ENCODE peak calls at places on chromosomes 5 and 9, in nine cellular contexts. Y is H4; Z is Right ventricle myocardium superior; M is stimulated activated CD8-positive, alpha-beta memory T cell treated with anti-CD3 and anti-CD28 coated beads, Interleukin-7, amount 100 ng/mL, for 24 hours; P is astrocyte of the spinal cord; T is activated T-helper 1 cell treated with anti-CD3 and anti-CD28 coated beads, Interleukin-2, amount 50 U/mL, for 16 hours; U is tibial nerve; W is Kasumi-1; S is NCI-H69. J is an unnamed sample.

GRCh38 chr9:82127993-82128710 is 139.6 kb downstream of the SPATA31D1 start:
- DNase-seq in S (peak; percentile 78), W (peak; percentile 33), U (no peak), Y (no peak), Z (no peak), P (no peak), M (no peak), T (no peak), J (no peak)

GRCh38 chr9:106019702-106020101 is 325.4 kb downstream of the TMEM38B start:
- DNase-seq in U (no peak), W (no peak), Z (no peak), T (no peak), M (no peak), S (no peak), P (no peak), Y (no peak), J (no peak)

GRCh38 chr9:13324988-13325387 is 45.5 kb upstream of the MPDZ start:
- DNase-seq in Y (no peak), P (peak; percentile 9), T (no peak), S (no peak), M (no peak), W (no peak), U (no peak), Z (no peak), J (no peak)

GRCh38 chr5:146410272-146410671 is 36.9 kb upstream of the TCERG1 start:
- DNase-seq in W (peak; percentile 16), P (no peak), S (no peak), Z (no peak), Y (no peak), M (no peak), T (no peak), U (no peak), J (no peak)

GRCh38 chr9:104604801-104605200 is 626 bp downstream of the OR13C2 start:
- DNase-seq in M (no peak), Y (no peak), T (no peak), S (no peak), P (no peak), W (no peak), U (no peak), Z (no peak), J (no peak)

GRCh38 chr9:105076729-105077128 is 148.8 kb upstream of the ABCA1 start:
- DNase-seq in Y (no peak), M (no peak), U (no peak), S (peak; percentile 58), P (no peak), Z (no peak), W (no peak), T (no peak), J (no peak)

GRCh38 chr5:143693691-143694252 is 118.2 kb upstream of the HMHB1 start:
- DNase-seq in M (no peak), T (no peak), Y (no peak), W (no peak), P (peak; percentile 31), U (no peak), S (no peak), Z (no peak), J (no peak)

GRCh38 chr5:45017568-45017967 is 208.8 kb downstream of the MRPS30 start:
- DNase-seq in P (no peak), Y (no peak), U (no peak), T (no peak), M (no peak), S (no peak), W (no peak), Z (no peak), J (no peak)

GRCh38 chr9:4461434-4461833 is 28.8 kb upstream of the SLC1A1 start:
- DNase-seq in U (no peak), Z (no peak), S (no peak), T (no peak), W (no peak), P (no peak), M (no peak), Y (no peak), J (no peak)

GRCh38 chr5:175290379-175290778 is 153.6 kb downstream of the DRD1 start:
- DNase-seq in S (peak; percentile 2), W (no peak), Z (no peak), U (no peak), P (no peak), M (no peak), Y (no peak), T (no peak), J (no peak)

GRCh38 chr5:31194892-31195291 is 1.4 kb downstream of the CDH6 start:
- DNase-seq in S (peak; percentile 83), W (no peak), U (no peak), Y (no peak), M (no peak), P (peak; percentile 20), T (no peak), Z (no peak), J (no peak)

GRCh38 chr9:3804148-3804547 is 278.3 kb upstream of the RFX3 start:
- DNase-seq in M (no peak), Y (no peak), P (no peak), T (no peak), W (no peak), S (no peak), U (no peak), Z (no peak), J (no peak)

GRCh38 chr5:105917189-105917588 is 1753.5 kb downstream of the EFNA5 start:
- DNase-seq in M (no peak), U (no peak), P (no peak), S (no peak), Z (no peak), Y (no peak), T (no peak), W (no peak), J (no peak)

GRCh38 chr5:132424167-132424935 is 54.8 kb downstream of the SLC22A5 start:
- DNase-seq in U (no peak), S (no peak), Z (no peak), T (no peak), M (no peak), Y (no peak), W (no peak), P (no peak), J (no peak)

GRCh38 chr5:73450672-73451217 is 2.2 kb upstream of the FOXD1 start:
- DNase-seq in M (no peak), T (no peak), P (peak; percentile 51), W (no peak), U (no peak), S (no peak), Y (no peak), Z (no peak), J (no peak)

GRCh38 chr9:87389936-87390335 is 107.7 kb upstream of the DAPK1 start:
- DNase-seq in Y (no peak), T (no peak), Z (no peak), P (no peak), S (no peak), W (no peak), U (no peak), M (no peak), J (no peak)

GRCh38 chr5:30401479-30402058 is 791.9 kb upstream of the CDH6 start:
- DNase-seq in T (no peak), S (peak; percentile 84), P (peak; percentile 68), Z (peak; percentile 46), W (peak; percentile 41), Y (peak; percentile 61), M (no peak), U (peak; percentile 9), J (no peak)

GRCh38 chr5:115170128-115170923 is 618 bp upstream of the TRIM36 start:
- DNase-seq in U (no peak), S (peak; percentile 79), M (no peak), Z (peak; percentile 45), P (no peak), Y (no peak), W (no peak), T (no peak), J (peak; percentile 85)

GRCh38 chr5:171388816-171389168 is 1.1 kb downstream of the NPM1 start:
- DNase-seq in Z (no peak), M (no peak), U (no peak), Y (no peak), W (no peak), S (no peak), T (peak; percentile 13), P (no peak), J (no peak)

GRCh38 chr5:171610686-171611085 is 174.9 kb upstream of the SMIM23 start:
- DNase-seq in W (no peak), T (no peak), S (peak; percentile 28), P (no peak), Z (no peak), M (no peak), Y (no peak), U (no peak), J (no peak)

GRCh38 chr9:82495884-82496777 is 507.6 kb downstream of the SPATA31D1 start:
- DNase-seq in M (no peak), P (no peak), Y (no peak), W (peak; percentile 23), Z (peak; percentile 32), T (no peak), S (peak; percentile 17), U (no peak), J (no peak)

GRCh38 chr9:404229-404628 is 189.6 kb downstream of the DOCK8 start:
- DNase-seq in S (no peak), M (no peak), P (no peak), Z (no peak), Y (no peak), U (no peak), T (no peak), W (no peak), J (no peak)

GRCh38 chr9:35398651-35399335 is 91.1 kb upstream of the RUSC2 start:
- DNase-seq in M (no peak), Z (no peak), T (no peak), S (no peak), W (no peak), P (no peak), Y (no peak), U (no peak), J (peak; percentile 31)

GRCh38 chr5:1703352-1704050 is 96.1 kb downstream of the MRPL36 start:
- DNase-seq in Z (no peak), Y (peak; percentile 2), M (no peak), T (no peak), P (no peak), U (no peak), W (no peak), S (no peak), J (peak; percentile 55)

GRCh38 chr9:124835026-124835501 is 18.2 kb upstream of the WDR38 start:
- DNase-seq in W (no peak), T (no peak), Z (peak; percentile 89), M (no peak), U (peak; percentile 72), Y (peak; percentile 43), S (peak; percentile 94), P (peak; percentile 89), J (no peak)

GRCh38 chr5:179772355-179772754 is 21.4 kb upstream of the LTC4S start:
- DNase-seq in P (no peak), Y (no peak), M (no peak), W (no peak), Z (no peak), U (no peak), T (no peak), S (no peak), J (no peak)

GRCh38 chr5:38257236-38258036 is 923 bp upstream of the EGFLAM start:
- DNase-seq in W (no peak), M (no peak), T (no peak), Y (no peak), Z (no peak), P (no peak), S (peak; percentile 23), U (no peak), J (peak; percentile 60)

GRCh38 chr9:77707696-77708095 is 59.6 kb upstream of the GNA14 start:
- DNase-seq in P (peak; percentile 97), Z (peak; percentile 62), M (no peak), Y (peak; percentile 94), W (no peak), T (no peak), S (no peak), U (peak; percentile 80), J (no peak)

GRCh38 chr5:31664566-31664965 is 25.6 kb downstream of the PDZD2 start:
- DNase-seq in W (no peak), P (peak; percentile 64), T (no peak), S (peak; percentile 37), M (no peak), U (no peak), Z (no peak), Y (peak; percentile 77), J (peak; percentile 75)

GRCh38 chr5:91841423-91841822 is 458.3 kb upstream of the ARRDC3 start:
- DNase-seq in T (no peak), M (no peak), S (peak; percentile 23), Z (no peak), W (no peak), Y (no peak), P (no peak), U (no peak), J (no peak)

GRCh38 chr9:96674914-96675538 is 19.9 kb upstream of the PRXL2C start:
- DNase-seq in P (peak; percentile 83), M (no peak), Z (no peak), S (no peak), U (no peak), Y (peak; percentile 44), W (no peak), T (no peak), J (no peak)